ENCODE peak calls at places on chromosomes 5 and 9, in eight cellular contexts. One of them, this sample, is unnamed.

GRCh38 chr5:89236900-89237299 is 353.9 kb upstream of the MEF2C start:
- DNase-seq in KBM-7: no peak
- DNase-seq in glutamatergic neuron: no peak
- DNase-seq in HTR-8/SVneo: no peak
- DNase-seq in adrenal gland: no peak
- DNase-seq in WERI-Rb-1: no peak
- DNase-seq in H7: no peak
- DNase-seq in progenitor cell of endocrine pancreas: no peak
- DNase-seq in this sample: no peak

GRCh38 chr9:134550584-134550983 is 91.0 kb upstream of the COL5A1 start:
- DNase-seq in KBM-7: no peak
- DNase-seq in glutamatergic neuron: no peak
- DNase-seq in HTR-8/SVneo: no peak
- DNase-seq in adrenal gland: no peak
- DNase-seq in WERI-Rb-1: peak; percentile 70
- DNase-seq in H7: peak; percentile 80
- DNase-seq in progenitor cell of endocrine pancreas: no peak
- DNase-seq in this sample: no peak

GRCh38 chr9:86968258-86968920 is 21.1 kb upstream of the GAS1 start:
- DNase-seq in KBM-7: no peak
- DNase-seq in glutamatergic neuron: no peak
- DNase-seq in HTR-8/SVneo: no peak
- DNase-seq in adrenal gland: no peak
- DNase-seq in WERI-Rb-1: no peak
- DNase-seq in H7: no peak
- DNase-seq in progenitor cell of endocrine pancreas: no peak
- DNase-seq in this sample: no peak

GRCh38 chr5:148909001-148909400 is 82.6 kb downstream of the ADRB2 start:
- DNase-seq in KBM-7: no peak
- DNase-seq in glutamatergic neuron: no peak
- DNase-seq in HTR-8/SVneo: no peak
- DNase-seq in adrenal gland: no peak
- DNase-seq in WERI-Rb-1: no peak
- DNase-seq in H7: no peak
- DNase-seq in progenitor cell of endocrine pancreas: no peak
- DNase-seq in this sample: no peak

GRCh38 chr5:51172853-51173635 is 210.2 kb upstream of the ISL1 start:
- DNase-seq in KBM-7: no peak
- DNase-seq in glutamatergic neuron: peak; percentile 74
- DNase-seq in HTR-8/SVneo: no peak
- DNase-seq in adrenal gland: no peak
- DNase-seq in WERI-Rb-1: no peak
- DNase-seq in H7: peak; percentile 23
- DNase-seq in progenitor cell of endocrine pancreas: no peak
- DNase-seq in this sample: peak; percentile 27

GRCh38 chr5:120684749-120685415 is 220.8 kb downstream of the PRR16 start:
- DNase-seq in KBM-7: peak; percentile 40
- DNase-seq in glutamatergic neuron: no peak
- DNase-seq in HTR-8/SVneo: no peak
- DNase-seq in adrenal gland: no peak
- DNase-seq in WERI-Rb-1: peak; percentile 31
- DNase-seq in H7: peak; percentile 42
- DNase-seq in progenitor cell of endocrine pancreas: no peak
- DNase-seq in this sample: peak; percentile 40

GRCh38 chr5:89204766-89205165 is 321.8 kb upstream of the MEF2C start:
- DNase-seq in KBM-7: no peak
- DNase-seq in glutamatergic neuron: no peak
- DNase-seq in HTR-8/SVneo: no peak
- DNase-seq in adrenal gland: no peak
- DNase-seq in WERI-Rb-1: no peak
- DNase-seq in H7: no peak
- DNase-seq in progenitor cell of endocrine pancreas: no peak
- DNase-seq in this sample: no peak

GRCh38 chr9:131419716-131420115 is 25.8 kb downstream of the PRRC2B start:
- DNase-seq in KBM-7: no peak
- DNase-seq in glutamatergic neuron: no peak
- DNase-seq in HTR-8/SVneo: no peak
- DNase-seq in adrenal gland: no peak
- DNase-seq in WERI-Rb-1: no peak
- DNase-seq in H7: peak; percentile 48
- DNase-seq in progenitor cell of endocrine pancreas: no peak
- DNase-seq in this sample: no peak

GRCh38 chr5:59559323-59559722 is 334.2 kb downstream of the PDE4D start:
- DNase-seq in KBM-7: no peak
- DNase-seq in glutamatergic neuron: no peak
- DNase-seq in HTR-8/SVneo: no peak
- DNase-seq in adrenal gland: no peak
- DNase-seq in WERI-Rb-1: no peak
- DNase-seq in H7: no peak
- DNase-seq in progenitor cell of endocrine pancreas: no peak
- DNase-seq in this sample: no peak

GRCh38 chr9:78023003-78023741 is 8.4 kb downstream of the GNAQ start:
- DNase-seq in KBM-7: peak; percentile 89
- DNase-seq in glutamatergic neuron: no peak
- DNase-seq in HTR-8/SVneo: no peak
- DNase-seq in adrenal gland: peak; percentile 33
- DNase-seq in WERI-Rb-1: no peak
- DNase-seq in H7: no peak
- DNase-seq in progenitor cell of endocrine pancreas: no peak
- DNase-seq in this sample: no peak

GRCh38 chr9:18610956-18611355 is 137.0 kb downstream of the ADAMTSL1 start:
- DNase-seq in KBM-7: no peak
- DNase-seq in glutamatergic neuron: no peak
- DNase-seq in HTR-8/SVneo: no peak
- DNase-seq in adrenal gland: no peak
- DNase-seq in WERI-Rb-1: no peak
- DNase-seq in H7: no peak
- DNase-seq in progenitor cell of endocrine pancreas: no peak
- DNase-seq in this sample: no peak

GRCh38 chr5:68068204-68068603 is 147.4 kb upstream of the PIK3R1 start:
- DNase-seq in KBM-7: no peak
- DNase-seq in glutamatergic neuron: no peak
- DNase-seq in HTR-8/SVneo: no peak
- DNase-seq in adrenal gland: no peak
- DNase-seq in WERI-Rb-1: no peak
- DNase-seq in H7: no peak
- DNase-seq in progenitor cell of endocrine pancreas: no peak
- DNase-seq in this sample: no peak

GRCh38 chr9:127522727-127523126 is 71.4 kb downstream of the LRSAM1 start:
- DNase-seq in KBM-7: no peak
- DNase-seq in glutamatergic neuron: no peak
- DNase-seq in HTR-8/SVneo: no peak
- DNase-seq in adrenal gland: no peak
- DNase-seq in WERI-Rb-1: no peak
- DNase-seq in H7: no peak
- DNase-seq in progenitor cell of endocrine pancreas: no peak
- DNase-seq in this sample: peak; percentile 34

GRCh38 chr5:76582252-76583162 is 40.7 kb downstream of the F2RL2 start:
- DNase-seq in KBM-7: peak; percentile 35
- DNase-seq in glutamatergic neuron: no peak
- DNase-seq in HTR-8/SVneo: no peak
- DNase-seq in adrenal gland: peak; percentile 41
- DNase-seq in WERI-Rb-1: no peak
- DNase-seq in H7: no peak
- DNase-seq in progenitor cell of endocrine pancreas: no peak
- DNase-seq in this sample: no peak

GRCh38 chr5:138082033-138082432 is 1.8 kb upstream of the WNT8A start:
- DNase-seq in KBM-7: no peak
- DNase-seq in glutamatergic neuron: no peak
- DNase-seq in HTR-8/SVneo: no peak
- DNase-seq in adrenal gland: no peak
- DNase-seq in WERI-Rb-1: no peak
- DNase-seq in H7: peak; percentile 63
- DNase-seq in progenitor cell of endocrine pancreas: no peak
- DNase-seq in this sample: peak; percentile 71

GRCh38 chr9:19386469-19387044 is 6.5 kb upstream of the RPS6 start:
- DNase-seq in KBM-7: no peak
- DNase-seq in glutamatergic neuron: no peak
- DNase-seq in HTR-8/SVneo: no peak
- DNase-seq in adrenal gland: no peak
- DNase-seq in WERI-Rb-1: no peak
- DNase-seq in H7: no peak
- DNase-seq in progenitor cell of endocrine pancreas: no peak
- DNase-seq in this sample: no peak

GRCh38 chr9:136259836-136260235 is 14.2 kb upstream of the QSOX2 start:
- DNase-seq in KBM-7: no peak
- DNase-seq in glutamatergic neuron: no peak
- DNase-seq in HTR-8/SVneo: no peak
- DNase-seq in adrenal gland: no peak
- DNase-seq in WERI-Rb-1: no peak
- DNase-seq in H7: no peak
- DNase-seq in progenitor cell of endocrine pancreas: no peak
- DNase-seq in this sample: no peak

GRCh38 chr9:36903541-36904435 is 130.3 kb downstream of the PAX5 start:
- DNase-seq in KBM-7: peak; percentile 44
- DNase-seq in glutamatergic neuron: no peak
- DNase-seq in HTR-8/SVneo: peak; percentile 68
- DNase-seq in adrenal gland: peak; percentile 77
- DNase-seq in WERI-Rb-1: no peak
- DNase-seq in H7: no peak
- DNase-seq in progenitor cell of endocrine pancreas: no peak
- DNase-seq in this sample: no peak

GRCh38 chr5:135745897-135746500 is 88.5 kb upstream of the SLC25A48 start:
- DNase-seq in KBM-7: no peak
- DNase-seq in glutamatergic neuron: no peak
- DNase-seq in HTR-8/SVneo: no peak
- DNase-seq in adrenal gland: no peak
- DNase-seq in WERI-Rb-1: peak; percentile 15
- DNase-seq in H7: peak; percentile 27
- DNase-seq in progenitor cell of endocrine pancreas: no peak
- DNase-seq in this sample: peak; percentile 3

GRCh38 chr9:123365287-123365880 is 9.4 kb downstream of the CRB2 start:
- DNase-seq in KBM-7: no peak
- DNase-seq in glutamatergic neuron: no peak
- DNase-seq in HTR-8/SVneo: no peak
- DNase-seq in adrenal gland: no peak
- DNase-seq in WERI-Rb-1: no peak
- DNase-seq in H7: peak; percentile 88
- DNase-seq in progenitor cell of endocrine pancreas: no peak
- DNase-seq in this sample: peak; percentile 52

GRCh38 chr9:135146766-135147472 is 59.5 kb downstream of the OLFM1 start:
- DNase-seq in KBM-7: no peak
- DNase-seq in glutamatergic neuron: no peak
- DNase-seq in HTR-8/SVneo: no peak
- DNase-seq in adrenal gland: peak; percentile 45
- DNase-seq in WERI-Rb-1: no peak
- DNase-seq in H7: no peak
- DNase-seq in progenitor cell of endocrine pancreas: no peak
- DNase-seq in this sample: no peak

GRCh38 chr5:149550608-149551226 is 522 bp downstream of the CSNK1A1 start:
- DNase-seq in KBM-7: no peak
- DNase-seq in glutamatergic neuron: no peak
- DNase-seq in HTR-8/SVneo: no peak
- DNase-seq in adrenal gland: peak; percentile 35
- DNase-seq in WERI-Rb-1: no peak
- DNase-seq in H7: no peak
- DNase-seq in progenitor cell of endocrine pancreas: no peak
- DNase-seq in this sample: peak; percentile 17

GRCh38 chr5:116137544-116138378 is 52.9 kb downstream of the COMMD10 start:
- DNase-seq in KBM-7: peak; percentile 60
- DNase-seq in glutamatergic neuron: no peak
- DNase-seq in HTR-8/SVneo: peak; percentile 20
- DNase-seq in adrenal gland: no peak
- DNase-seq in WERI-Rb-1: no peak
- DNase-seq in H7: peak; percentile 20
- DNase-seq in progenitor cell of endocrine pancreas: no peak
- DNase-seq in this sample: peak; percentile 14

GRCh38 chr5:116289276-116289675 is 204.5 kb downstream of the COMMD10 start:
- DNase-seq in KBM-7: no peak
- DNase-seq in glutamatergic neuron: no peak
- DNase-seq in HTR-8/SVneo: no peak
- DNase-seq in adrenal gland: no peak
- DNase-seq in WERI-Rb-1: no peak
- DNase-seq in H7: peak; percentile 18
- DNase-seq in progenitor cell of endocrine pancreas: no peak
- DNase-seq in this sample: peak; percentile 48

GRCh38 chr5:146515473-146516150 is 378 bp downstream of the GPR151 start:
- DNase-seq in KBM-7: peak; percentile 9
- DNase-seq in glutamatergic neuron: peak; percentile 34
- DNase-seq in HTR-8/SVneo: no peak
- DNase-seq in adrenal gland: no peak
- DNase-seq in WERI-Rb-1: peak; percentile 58
- DNase-seq in H7: no peak
- DNase-seq in progenitor cell of endocrine pancreas: no peak
- DNase-seq in this sample: no peak

GRCh38 chr9:132001550-132001949 is 78.1 kb downstream of the MED27 start:
- DNase-seq in KBM-7: no peak
- DNase-seq in glutamatergic neuron: no peak
- DNase-seq in HTR-8/SVneo: no peak
- DNase-seq in adrenal gland: no peak
- DNase-seq in WERI-Rb-1: no peak
- DNase-seq in H7: no peak
- DNase-seq in progenitor cell of endocrine pancreas: no peak
- DNase-seq in this sample: no peak

GRCh38 chr9:5408596-5408995 is 29.1 kb downstream of the PLGRKT start:
- DNase-seq in KBM-7: no peak
- DNase-seq in glutamatergic neuron: no peak
- DNase-seq in HTR-8/SVneo: no peak
- DNase-seq in adrenal gland: no peak
- DNase-seq in WERI-Rb-1: no peak
- DNase-seq in H7: no peak
- DNase-seq in progenitor cell of endocrine pancreas: no peak
- DNase-seq in this sample: no peak

GRCh38 chr9:7371032-7371431 is 428.5 kb downstream of the DMAC1 start:
- DNase-seq in KBM-7: no peak
- DNase-seq in glutamatergic neuron: no peak
- DNase-seq in HTR-8/SVneo: no peak
- DNase-seq in adrenal gland: no peak
- DNase-seq in WERI-Rb-1: no peak
- DNase-seq in H7: no peak
- DNase-seq in progenitor cell of endocrine pancreas: no peak
- DNase-seq in this sample: no peak

GRCh38 chr9:120393386-120394057 is 186.4 kb downstream of the CDK5RAP2 start:
- DNase-seq in KBM-7: no peak
- DNase-seq in glutamatergic neuron: no peak
- DNase-seq in HTR-8/SVneo: no peak
- DNase-seq in adrenal gland: no peak
- DNase-seq in WERI-Rb-1: no peak
- DNase-seq in H7: no peak
- DNase-seq in progenitor cell of endocrine pancreas: no peak
- DNase-seq in this sample: no peak

GRCh38 chr5:40365357-40366330 is 314.1 kb upstream of the PTGER4 start:
- DNase-seq in KBM-7: no peak
- DNase-seq in glutamatergic neuron: no peak
- DNase-seq in HTR-8/SVneo: no peak
- DNase-seq in adrenal gland: no peak
- DNase-seq in WERI-Rb-1: no peak
- DNase-seq in H7: no peak
- DNase-seq in progenitor cell of endocrine pancreas: no peak
- DNase-seq in this sample: no peak

GRCh38 chr5:97452646-97453045 is 269.6 kb upstream of the RIOK2 start:
- DNase-seq in KBM-7: no peak
- DNase-seq in glutamatergic neuron: no peak
- DNase-seq in HTR-8/SVneo: no peak
- DNase-seq in adrenal gland: no peak
- DNase-seq in WERI-Rb-1: no peak
- DNase-seq in H7: no peak
- DNase-seq in progenitor cell of endocrine pancreas: no peak
- DNase-seq in this sample: no peak